ENCODE peak calls at places on chromosomes 6 and 20, in ten cellular contexts. Y is lower lobe of right lung, E is brain microvascular endothelial cell, Q is astrocyte of the cerebellum, R is epithelial cell of esophagus, B is left lung, H is HepG2, O is omental fat pad, F is B cell, A is HFFc6. N is an unnamed sample.

GRCh38 chr20:58670659-58671058 is 19.6 kb downstream of the STX16 start:
- DNase-seq in Y (no peak), B (no peak), F (no peak), H (no peak), Q (no peak), O (no peak), A (no peak), R (no peak), E (no peak), N (no peak)

GRCh38 chr6:131839388-131839787 is 31.6 kb downstream of the ENPP1 start:
- DNase-seq in H (no peak), E (no peak), A (no peak), B (no peak), O (no peak), Q (no peak), Y (no peak), F (no peak), R (no peak), N (no peak)

GRCh38 chr6:150830409-150831165 is 34.9 kb upstream of the MTHFD1L start:
- DNase-seq in Q (no peak), E (peak; percentile 24), F (no peak), Y (no peak), R (no peak), A (peak; percentile 5), H (no peak), O (no peak), B (no peak), N (no peak)

GRCh38 chr6:48765352-48765961 is 654.5 kb upstream of the PTCHD4 start:
- DNase-seq in O (no peak), R (peak; percentile 81), A (peak; percentile 63), B (no peak), Y (no peak), F (no peak), H (peak; percentile 46), E (peak; percentile 57), Q (peak; percentile 47), N (peak; percentile 32)

GRCh38 chr6:10384064-10384317 is 30.9 kb downstream of the TFAP2A start:
- DNase-seq in O (no peak), Y (no peak), A (no peak), F (no peak), E (no peak), H (no peak), Q (no peak), R (no peak), B (no peak), N (no peak)

GRCh38 chr20:37071481-37071911 is 24.3 kb downstream of the RBL1 start:
- DNase-seq in A (peak; percentile 77), Y (no peak), E (peak; percentile 45), Q (no peak), R (peak; percentile 91), B (no peak), O (no peak), F (no peak), H (no peak), N (no peak)

GRCh38 chr20:6074145-6074561 is 20.3 kb upstream of the LRRN4 start:
- DNase-seq in H (peak; percentile 88), Y (no peak), B (no peak), E (no peak), A (peak; percentile 7), Q (no peak), O (no peak), F (no peak), R (no peak), N (no peak)

GRCh38 chr6:32288426-32288825 is 64.6 kb upstream of the NOTCH4 start:
- DNase-seq in Y (no peak), Q (no peak), H (no peak), F (no peak), B (no peak), A (no peak), R (no peak), O (no peak), E (no peak), N (no peak)

GRCh38 chr6:130143709-130144108 is 79.0 kb downstream of the SAMD3 start:
- DNase-seq in A (peak; percentile 23), O (no peak), R (peak; percentile 27), E (peak; percentile 26), Q (no peak), B (no peak), H (no peak), Y (no peak), F (no peak), N (peak; percentile 7)

GRCh38 chr6:100335999-100336398 is 128.7 kb downstream of the SIM1 start:
- DNase-seq in Y (no peak), A (no peak), Q (no peak), R (no peak), E (no peak), O (no peak), F (no peak), H (no peak), B (no peak), N (no peak)

GRCh38 chr6:46454691-46455090 is 36.6 kb downstream of the RCAN2 start:
- DNase-seq in O (no peak), A (no peak), F (no peak), B (no peak), E (no peak), H (no peak), Y (no peak), Q (no peak), R (no peak), N (no peak)

GRCh38 chr6:80366721-80367120 is 260.2 kb downstream of the BCKDHB start:
- DNase-seq in F (no peak), Q (peak; percentile 42), H (no peak), O (no peak), Y (no peak), R (no peak), B (no peak), E (peak; percentile 57), A (no peak), N (peak; percentile 19)

GRCh38 chr20:38985060-38985459 is 22.9 kb downstream of the DHX35 start:
- DNase-seq in B (no peak), A (no peak), F (no peak), O (no peak), Y (no peak), E (no peak), R (no peak), H (no peak), Q (no peak), N (no peak)

GRCh38 chr6:27321901-27322300 is 9.8 kb upstream of the POM121L2 start:
- DNase-seq in O (no peak), H (no peak), A (no peak), Y (no peak), B (no peak), F (no peak), E (no peak), R (no peak), Q (no peak), N (no peak)

GRCh38 chr6:134720353-134721094 is 229.4 kb downstream of the ALDH8A1 start:
- DNase-seq in F (no peak), B (no peak), O (no peak), Y (no peak), Q (no peak), H (no peak), A (no peak), R (no peak), E (no peak), N (no peak)

DNA sequence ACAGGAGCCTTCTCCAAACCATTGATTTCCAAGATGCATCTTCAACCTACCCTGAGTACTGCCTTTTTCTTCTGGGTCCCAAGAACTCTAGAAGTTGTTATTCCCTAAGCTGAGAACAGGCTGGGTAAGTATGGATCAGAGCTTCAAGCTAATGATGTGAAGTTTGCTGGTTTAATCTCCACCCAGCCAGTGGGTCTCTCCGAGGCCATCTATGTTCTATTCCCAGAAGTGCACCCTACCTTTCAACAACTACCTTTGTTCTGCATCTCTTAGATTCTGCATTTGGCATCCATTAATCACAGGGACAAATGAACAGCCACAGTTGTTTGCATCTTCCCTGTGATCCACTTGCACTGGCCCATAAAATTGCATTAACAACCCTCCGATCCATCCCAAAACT is 246.2 kb downstream of the HIVEP2 start:
- DNase-seq in A (no peak), B (no peak), R (peak; percentile 18), E (no peak), F (no peak), O (no peak), H (no peak), Y (no peak), Q (no peak), N (no peak)
- TF ChIP-seq CTCF in A (peak; percentile 40), B (no peak), R (peak; percentile 35), E (peak; percentile 48), F (no peak), O (no peak), H (no peak), Y (no peak), Q (peak; percentile 40), N (peak; percentile 15)

DNA sequence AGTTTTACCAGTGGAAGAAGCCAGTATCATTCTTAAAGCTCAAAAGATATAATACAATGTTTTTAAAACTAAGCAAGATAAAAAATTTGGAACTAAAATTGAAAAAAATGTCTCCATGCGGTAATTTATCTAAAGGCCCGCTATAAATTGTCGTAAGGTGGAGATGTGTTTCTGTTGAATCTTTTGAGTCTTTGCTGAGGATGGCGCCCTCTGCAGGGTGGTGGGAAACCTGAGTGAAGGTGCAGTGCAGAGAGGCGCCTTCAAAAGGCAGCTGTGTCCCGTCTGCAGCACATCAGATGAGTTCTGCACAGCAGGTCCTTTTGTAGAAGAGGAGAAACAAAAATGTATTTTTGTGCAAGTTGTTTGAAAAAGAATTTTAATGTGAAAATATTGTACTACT is 29.4 kb upstream of the KIF25 start:
- DNase-seq in A (no peak), Y (no peak), F (no peak), R (peak; percentile 54), B (no peak), E (no peak), O (no peak), Q (no peak), H (peak; percentile 65), N (no peak)
- TF ChIP-seq CTCF in A (peak; percentile 68), Y (peak; percentile 49), F (peak; percentile 42), R (peak; percentile 65), B (peak; percentile 30), E (peak; percentile 62), O (no peak), Q (peak; percentile 35), H (peak; percentile 71), N (peak; percentile 49)

GRCh38 chr6:7993952-7994351 is 70.2 kb downstream of the BLOC1S5 start:
- DNase-seq in Q (no peak), O (no peak), H (no peak), A (no peak), F (no peak), B (no peak), Y (no peak), E (no peak), R (no peak), N (no peak)
- TF ChIP-seq CTCF in Q (no peak), O (no peak), H (peak; percentile 27), A (no peak), F (no peak), B (no peak), Y (no peak), E (no peak), R (no peak), N (no peak)

DNA sequence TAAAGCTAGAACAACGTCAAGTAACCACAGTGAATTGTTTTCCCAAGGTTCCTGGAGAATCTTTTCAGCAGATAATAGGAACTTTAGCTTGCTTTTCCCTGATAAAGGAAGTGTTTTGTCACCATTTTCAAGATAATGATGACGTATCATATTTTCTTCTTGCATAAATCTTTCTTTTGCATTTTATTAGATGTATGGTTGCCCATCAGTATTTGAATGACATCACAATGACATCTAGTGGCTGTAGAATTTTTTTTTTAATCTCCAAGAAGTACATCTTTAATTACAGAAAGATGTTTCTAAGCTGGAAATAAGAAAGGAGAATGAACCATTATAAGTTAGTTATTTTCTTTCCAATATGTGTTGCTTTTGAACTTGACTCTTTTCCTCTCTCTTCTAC is 83.0 kb downstream of the CENPW start:
- DNase-seq in R (no peak), O (no peak), Y (no peak), B (no peak), F (no peak), A (no peak), E (no peak), Q (no peak), H (no peak), N (no peak)
- TF ChIP-seq CTCF in R (no peak), O (no peak), Y (no peak), B (no peak), F (no peak), A (no peak), E (no peak), Q (no peak), H (no peak), N (no peak)

N was measured in HFF-Myc.